ENCODE peak calls at places on chromosomes 11 and 22, in six cellular contexts. Z, R, V, P, W and T are unnamed samples. For H3K27me3, the result is how much of the 10 kb centered on the place peaks cover.

GRCh38 chr11:74487875-74488274 is 5.6 kb downstream of the LIPT2 start:
- DNase-seq in Z (no peak), R (no peak), V (no peak), P (no peak), W (no peak), T (peak)

GRCh38 chr11:115580927-115581680 is 76.9 kb upstream of the CADM1 start:
- DNase-seq in Z (no peak), R (peak), V (no peak), P (no peak), W (no peak), T (peak)

GRCh38 chr11:114095899-114096298 is 36.4 kb downstream of the ZBTB16 start:
- DNase-seq in Z (no peak), R (no peak), V (no peak), P (no peak), W (no peak), T (no peak)

GRCh38 chr11:26276798-26277424 is 55.0 kb upstream of the ANO3 start:
- DNase-seq in Z (peak), R (peak), V (peak), P (peak), W (no peak), T (peak)

GRCh38 chr11:126193038-126193478 is 18.4 kb downstream of the RPUSD4 start:
- DNase-seq in Z (no peak), R (no peak), V (no peak), P (no peak), W (no peak), T (no peak)

GRCh38 chr22:32040324-32040904 is 2.6 kb upstream of the SLC5A1 start:
- DNase-seq in Z (no peak), R (no peak), V (no peak), P (no peak), W (no peak), T (no peak)

GRCh38 chr11:134724779-134725140 is 312.7 kb upstream of the B3GAT1 start:
- DNase-seq in Z (no peak), R (no peak), V (no peak), P (no peak), W (no peak), T (no peak)

GRCh38 chr11:67464411-67465189 is 4.5 kb downstream of the TMEM134 start:
- DNase-seq in Z (peak), R (peak), V (no peak), P (peak), W (peak), T (no peak)

GRCh38 chr11:134668796-134669195 is 256.8 kb upstream of the B3GAT1 start:
- DNase-seq in Z (no peak), R (no peak), V (no peak), P (no peak), W (no peak), T (no peak)

GRCh38 chr11:44311339-44312261 is 1.7 kb upstream of the ALX4 start:
- DNase-seq in Z (no peak), R (no peak), V (no peak), P (no peak), W (no peak), T (no peak)
- H3K27me3 ChIP-seq in Z (half or more), R (half or more), V (half or more), P (under half), W (half or more), T (half or more)

GRCh38 chr11:2943711-2944118 is 14.5 kb upstream of the PHLDA2 start:
- DNase-seq in Z (no peak), R (no peak), V (no peak), P (peak), W (no peak), T (no peak)

GRCh38 chr11:2942447-2942846 is 13.2 kb upstream of the PHLDA2 start:
- DNase-seq in Z (no peak), R (no peak), V (no peak), P (peak), W (no peak), T (no peak)

GRCh38 chr11:2940930-2941821 is 12.0 kb upstream of the PHLDA2 start:
- DNase-seq in Z (no peak), R (no peak), V (no peak), P (peak), W (no peak), T (no peak)

GRCh38 chr11:2944530-2944929 is 15.3 kb upstream of the PHLDA2 start:
- DNase-seq in Z (no peak), R (no peak), V (no peak), P (peak), W (no peak), T (no peak)

DNA sequence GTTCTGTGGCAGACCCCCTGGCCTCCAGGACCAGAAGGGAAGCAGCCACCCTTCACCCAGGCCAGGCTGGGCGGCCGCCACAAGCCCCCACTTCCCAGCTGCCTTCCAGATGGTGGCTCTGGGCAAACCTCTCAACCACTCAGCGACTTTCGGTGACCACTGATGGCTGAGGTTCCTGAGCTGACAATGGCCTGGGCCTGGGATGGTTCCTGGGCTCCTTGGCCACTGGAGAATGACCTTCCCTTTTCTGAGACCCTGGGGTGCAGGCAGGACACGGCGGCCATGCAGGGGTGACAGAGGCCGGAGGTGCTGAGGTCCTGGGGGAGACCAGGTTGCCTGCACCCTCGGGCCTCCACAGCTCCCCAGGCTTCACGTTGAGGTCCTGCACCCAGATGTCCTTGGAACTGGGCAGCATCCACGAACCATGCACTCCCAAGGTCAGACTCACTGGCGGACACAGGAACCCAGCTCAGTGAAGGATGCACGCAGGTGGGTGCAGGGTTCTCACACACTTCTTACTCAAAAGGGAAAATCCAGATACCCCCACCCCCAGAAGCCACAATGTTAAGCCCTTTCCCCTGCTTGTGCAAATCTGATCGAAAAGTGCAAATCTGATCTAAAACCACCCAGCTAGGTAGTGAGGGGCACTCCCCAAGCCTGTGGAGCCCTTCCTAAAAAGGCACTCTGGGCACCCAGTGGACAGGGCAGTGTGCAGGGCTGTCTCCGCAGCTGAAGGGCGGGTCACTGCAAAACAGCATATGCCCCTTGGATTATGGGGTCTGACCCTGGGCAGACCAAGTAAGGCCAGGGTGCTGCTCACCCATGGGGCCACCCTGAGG is 13.9 kb upstream of the PHLDA2 start:
- DNase-seq in Z (no peak), R (no peak), V (no peak), P (peak), W (no peak), T (no peak)
- H3K27ac ChIP-seq in Z (no peak), R (no peak), V (no peak), P (no peak), W (no peak), T (no peak)

DNA sequence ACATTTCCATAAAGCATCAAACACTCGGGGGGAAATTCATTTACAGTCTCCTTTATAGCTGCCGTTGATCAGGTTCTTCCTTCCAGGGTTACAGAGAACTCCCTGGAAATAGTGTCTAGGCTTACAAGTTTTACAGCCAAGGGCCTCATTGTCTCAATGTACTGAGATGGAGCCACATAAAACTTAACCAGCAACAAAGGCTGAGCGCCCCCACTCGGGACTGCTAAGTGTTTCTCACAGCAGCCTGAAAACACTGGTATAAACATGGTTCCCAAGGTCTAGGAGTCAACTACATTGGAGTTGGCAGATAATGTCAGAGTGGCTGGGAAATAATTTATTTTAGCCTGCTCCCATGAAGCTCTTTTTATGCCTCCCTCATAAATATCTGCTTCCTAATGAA is 686.2 kb downstream of the OPCML start:
- DNase-seq in Z (no peak), R (no peak), V (no peak), P (no peak), W (no peak), T (no peak)
- TF ChIP-seq CTCF in Z (no peak), R (no peak), V (no peak), P (no peak), W (no peak), T (no peak)

GRCh38 chr11:121366970-121367369 is 74.4 kb downstream of the SC5D start:
- DNase-seq in Z (no peak), R (no peak), V (no peak), P (peak), W (no peak), T (peak)

GRCh38 chr11:121372028-121372427 is 79.5 kb downstream of the SC5D start:
- DNase-seq in Z (no peak), R (no peak), V (no peak), P (no peak), W (no peak), T (no peak)

GRCh38 chr11:121368504-121368903 is 75.9 kb downstream of the SC5D start:
- DNase-seq in Z (no peak), R (no peak), V (no peak), P (no peak), W (no peak), T (no peak)

GRCh38 chr11:121367434-121367833 is 74.9 kb downstream of the SC5D start:
- DNase-seq in Z (no peak), R (peak), V (no peak), P (no peak), W (no peak), T (no peak)

DNA sequence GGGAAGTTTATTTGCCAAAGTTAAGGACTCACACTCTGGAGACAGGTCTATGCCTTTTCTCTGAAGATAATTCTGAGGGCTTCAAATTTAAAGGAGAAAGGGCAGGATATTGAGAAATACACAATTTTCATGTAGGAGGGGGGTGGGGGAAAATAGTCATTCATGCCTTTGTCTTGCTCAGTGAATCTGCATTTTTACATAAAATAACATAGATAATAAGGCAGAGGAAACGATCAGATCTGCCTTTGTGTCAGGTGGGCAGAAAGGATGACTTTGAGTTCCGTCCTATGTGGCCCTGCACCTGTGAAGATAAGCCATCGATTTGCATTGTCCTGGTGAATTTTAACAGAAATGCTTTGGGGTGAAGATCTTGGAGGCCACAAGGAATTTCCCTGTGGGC is 76.8 kb downstream of the SC5D start:
- DNase-seq in Z (no peak), R (no peak), V (no peak), P (no peak), W (no peak), T (no peak)
- H3K27me3 ChIP-seq in Z (under half), R (under half), V (under half), P (under half), W (under half), T (under half)

GRCh38 chr22:23752090-23752691 is 1.3 kb upstream of the ZNF70 start:
- DNase-seq in Z (no peak), R (no peak), V (no peak), P (no peak), W (no peak), T (no peak)

GRCh38 chr22:23749747-23750373 is 1.1 kb downstream of the ZNF70 start:
- DNase-seq in Z (no peak), R (no peak), V (no peak), P (no peak), W (no peak), T (no peak)

GRCh38 chr22:23751441-23751996 is 607 bp upstream of the ZNF70 start:
- DNase-seq in Z (peak), R (peak), V (no peak), P (no peak), W (no peak), T (peak)

GRCh38 chr22:23750744-23751440 is at the start of gene ZNF70:
- DNase-seq in Z (peak), R (peak), V (peak), P (peak), W (peak), T (peak)

GRCh38 chr22:23750374-23750743 is 553 bp downstream of the ZNF70 start:
- DNase-seq in Z (no peak), R (no peak), V (no peak), P (no peak), W (no peak), T (no peak)
- H3K27ac ChIP-seq in Z (peak), R (peak), V (no peak), P (peak), W (peak), T (no peak)